ENCODE peak calls at places on chromosomes 1 and 21, in five cellular contexts. C is PC-3, H is lung, P is cardiac muscle cell, W is IMR-90. S is an unnamed sample.

GRCh38 chr1:36793452-36793851 is 240.9 kb downstream of the GRIK3 start:
- DNase-seq in C (no peak), H (no peak), P (no peak), W (no peak), S (no peak)

GRCh38 chr1:214076341-214077035 is 88.7 kb downstream of the PROX1 start:
- DNase-seq in C (no peak), H (no peak), P (no peak), W (no peak), S (no peak)

GRCh38 chr1:52432807-52433206 is 28.4 kb downstream of the PRPF38A start:
- DNase-seq in C (no peak), H (no peak), P (no peak), W (no peak), S (no peak)

GRCh38 chr1:26697978-26698849 is 2.4 kb downstream of the ARID1A start:
- DNase-seq in C (peak), H (no peak), P (peak), W (peak), S (no peak)

GRCh38 chr1:46364612-46365011 is 24.0 kb downstream of the NSUN4 start:
- DNase-seq in C (no peak), H (no peak), P (no peak), W (peak), S (no peak)

GRCh38 chr1:200740291-200741212 is 1.9 kb downstream of the CAMSAP2 start:
- DNase-seq in C (peak), H (no peak), P (no peak), W (peak), S (no peak)

GRCh38 chr1:178490136-178490535 is 6.6 kb downstream of the CLEC20A start:
- DNase-seq in C (no peak), H (no peak), P (no peak), W (no peak), S (no peak)

GRCh38 chr1:234851450-234852438 is 241.8 kb upstream of the IRF2BP2 start:
- DNase-seq in C (peak), H (no peak), P (no peak), W (peak), S (no peak)

GRCh38 chr1:85836736-85837135 is 128.5 kb upstream of the ZNHIT6 start:
- DNase-seq in C (no peak), H (no peak), P (no peak), W (no peak), S (no peak)

GRCh38 chr1:113041569-113042335 is 31.2 kb upstream of the LRIG2 start:
- DNase-seq in C (no peak), H (no peak), P (no peak), W (no peak), S (no peak)

GRCh38 chr21:37787456-37787855 is 128.8 kb downstream of the KCNJ6 start:
- DNase-seq in C (peak), H (no peak), P (no peak), W (peak), S (no peak)

GRCh38 chr21:46569071-46569470 is 35.8 kb downstream of the S100B start:
- DNase-seq in C (no peak), H (no peak), P (no peak), W (peak), S (no peak)

GRCh38 chr1:116573388-116574100 is 2.7 kb upstream of the CD58 start:
- DNase-seq in C (no peak), H (no peak), P (no peak), W (peak), S (no peak)

GRCh38 chr1:203036135-203036534 is 9.8 kb downstream of the PPFIA4 start:
- DNase-seq in C (no peak), H (no peak), P (peak), W (peak), S (no peak)

GRCh38 chr1:156746716-156747631 is 4.5 kb downstream of the HDGF start:
- DNase-seq in C (peak), H (peak), P (peak), W (peak), S (no peak)

DNA sequence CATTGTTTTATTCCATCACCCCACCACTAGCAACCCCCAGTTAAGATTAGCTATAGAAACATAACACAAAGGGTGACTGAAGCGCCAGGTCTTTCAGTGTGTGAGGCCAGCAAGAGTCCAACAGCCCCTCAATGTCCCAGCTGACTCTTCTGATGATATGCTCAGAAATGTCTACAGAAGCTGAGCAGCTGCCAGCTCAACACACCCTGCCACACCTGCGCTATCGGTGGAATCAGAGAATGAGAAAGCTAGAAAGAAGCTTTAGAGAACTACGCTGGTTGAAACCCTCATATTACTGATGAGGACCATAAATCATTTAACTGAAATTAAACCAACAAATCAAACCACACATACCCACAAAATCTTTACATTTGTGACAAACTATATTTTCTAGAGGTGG is 116.2 kb downstream of the SLC45A1 start:
- DNase-seq in C (no peak), H (no peak), P (no peak), W (no peak), S (no peak)
- H3K27ac ChIP-seq in C (no peak), H (no peak), P (no peak), W (no peak), S (no peak)

GRCh38 chr1:167427843-167428242 is 90.5 kb downstream of the CD247 start:
- DNase-seq in C (no peak), H (no peak), P (no peak), W (no peak), S (no peak)
- H3K27ac ChIP-seq in C (no peak), H (no peak), P (no peak), W (no peak), S (no peak)

GRCh38 chr1:228367798-228368791 is 38.5 kb downstream of the TRIM11 start:
- DNase-seq in C (peak), H (no peak), P (peak), W (no peak), S (no peak)
- H3K27ac ChIP-seq in C (no peak), H (peak), P (peak), W (no peak), S (no peak)

GRCh38 chr1:109885589-109885988 is 25.1 kb upstream of the CSF1 start:
- DNase-seq in C (no peak), H (no peak), P (no peak), W (no peak), S (no peak)
- H3K27ac ChIP-seq in C (no peak), H (no peak), P (no peak), W (no peak), S (no peak)

GRCh38 chr1:94411217-94411616 is 7.0 kb upstream of the ABCD3 start:
- DNase-seq in C (no peak), H (no peak), P (no peak), W (no peak), S (no peak)
- H3K27ac ChIP-seq in C (no peak), H (no peak), P (no peak), W (no peak), S (no peak)

S was measured in iPS DF 6.9.